ENCODE peak calls at places on chromosome X, in ten cellular contexts. F is CD4-positive, alpha-beta T cell; N is HFFc6; Q is stomach; L is fibroblast of mammary gland; A is endodermal cell; D is thyroid gland; X is GM12865; I is cardiac fibroblast; Z is H1. R is an unnamed sample.

GRCh38 chrX:8034058-8034457 is 106.8 kb upstream of the PNPLA4 start:
- DNase-seq in F (no peak), N (no peak), Q (no peak), L (no peak), A (peak; percentile 58), D (no peak), X (no peak), I (no peak), Z (no peak), R (no peak)

GRCh38 chrX:48791063-48791820 is 4.9 kb downstream of the GATA1 start:
- DNase-seq in F (no peak), N (no peak), Q (no peak), L (no peak), A (no peak), D (no peak), X (no peak), I (no peak), Z (no peak), R (no peak)

GRCh38 chrX:97685753-97686152 is 802.0 kb downstream of the RPA4 start:
- DNase-seq in F (no peak), N (peak; percentile 8), Q (no peak), L (peak; percentile 44), A (no peak), D (peak; percentile 3), X (peak; percentile 30), I (peak; percentile 55), Z (no peak), R (no peak)

GRCh38 chrX:47497274-47497673 is 14.3 kb upstream of the ZNF41 start:
- DNase-seq in F (no peak), N (peak; percentile 25), Q (no peak), L (peak; percentile 51), A (no peak), D (no peak), X (no peak), I (peak; percentile 57), Z (no peak), R (no peak)

GRCh38 chrX:77595848-77596247 is 148.7 kb downstream of the FGF16 start:
- DNase-seq in F (no peak), N (peak; percentile 4), Q (no peak), L (peak; percentile 26), A (no peak), D (no peak), X (no peak), I (no peak), Z (no peak), R (no peak)

GRCh38 chrX:39821011-39821708 is 276.6 kb downstream of the BCOR start:
- DNase-seq in F (no peak), N (no peak), Q (no peak), L (peak; percentile 33), A (peak; percentile 87), D (peak; percentile 55), X (peak; percentile 9), I (peak; percentile 35), Z (peak; percentile 56), R (no peak)

GRCh38 chrX:9829308-9830267 is 43.4 kb downstream of the SHROOM2 start:
- DNase-seq in F (no peak), N (no peak), Q (no peak), L (peak; percentile 56), A (no peak), D (no peak), X (peak; percentile 81), I (peak; percentile 16), Z (no peak), R (no peak)

GRCh38 chrX:66163849-66164401 is at the start of gene HEPH:
- DNase-seq in F (no peak), N (no peak), Q (no peak), L (peak; percentile 62), A (peak; percentile 67), D (no peak), X (peak; percentile 13), I (peak; percentile 64), Z (peak; percentile 41), R (no peak)

GRCh38 chrX:153357877-153358276 is 23.9 kb downstream of the ZNF275 start:
- DNase-seq in F (no peak), N (no peak), Q (no peak), L (no peak), A (no peak), D (no peak), X (no peak), I (no peak), Z (no peak), R (no peak)

GRCh38 chrX:19747672-19748610 is 139.5 kb downstream of the SH3KBP1 start:
- DNase-seq in F (peak; percentile 69), N (no peak), Q (no peak), L (no peak), A (no peak), D (no peak), X (peak; percentile 86), I (no peak), Z (no peak), R (no peak)

GRCh38 chrX:39815621-39816020 is 282.1 kb downstream of the BCOR start:
- DNase-seq in F (no peak), N (no peak), Q (no peak), L (no peak), A (peak; percentile 71), D (no peak), X (peak; percentile 57), I (peak; percentile 11), Z (no peak), R (no peak)

GRCh38 chrX:40573763-40574162 is 7.0 kb upstream of the ATP6AP2 start:
- DNase-seq in F (no peak), N (no peak), Q (no peak), L (peak; percentile 24), A (peak; percentile 81), D (no peak), X (peak; percentile 55), I (peak; percentile 24), Z (peak; percentile 46), R (no peak)

GRCh38 chrX:3743821-3744439 is 30.5 kb upstream of the PRKX start:
- DNase-seq in F (peak; percentile 28), N (no peak), Q (no peak), L (no peak), A (no peak), D (no peak), X (peak; percentile 1), I (no peak), Z (no peak), R (no peak)

GRCh38 chrX:116285506-116285905 is 115.0 kb downstream of the AGTR2 start:
- DNase-seq in F (no peak), N (no peak), Q (no peak), L (no peak), A (no peak), D (no peak), X (no peak), I (no peak), Z (no peak), R (no peak)

GRCh38 chrX:130575831-130576404 is 174.1 kb downstream of the RBMX2 start:
- DNase-seq in F (no peak), N (peak; percentile 20), Q (peak; percentile 38), L (peak; percentile 40), A (peak; percentile 67), D (peak; percentile 43), X (peak; percentile 54), I (peak; percentile 60), Z (peak; percentile 43), R (no peak)

DNA sequence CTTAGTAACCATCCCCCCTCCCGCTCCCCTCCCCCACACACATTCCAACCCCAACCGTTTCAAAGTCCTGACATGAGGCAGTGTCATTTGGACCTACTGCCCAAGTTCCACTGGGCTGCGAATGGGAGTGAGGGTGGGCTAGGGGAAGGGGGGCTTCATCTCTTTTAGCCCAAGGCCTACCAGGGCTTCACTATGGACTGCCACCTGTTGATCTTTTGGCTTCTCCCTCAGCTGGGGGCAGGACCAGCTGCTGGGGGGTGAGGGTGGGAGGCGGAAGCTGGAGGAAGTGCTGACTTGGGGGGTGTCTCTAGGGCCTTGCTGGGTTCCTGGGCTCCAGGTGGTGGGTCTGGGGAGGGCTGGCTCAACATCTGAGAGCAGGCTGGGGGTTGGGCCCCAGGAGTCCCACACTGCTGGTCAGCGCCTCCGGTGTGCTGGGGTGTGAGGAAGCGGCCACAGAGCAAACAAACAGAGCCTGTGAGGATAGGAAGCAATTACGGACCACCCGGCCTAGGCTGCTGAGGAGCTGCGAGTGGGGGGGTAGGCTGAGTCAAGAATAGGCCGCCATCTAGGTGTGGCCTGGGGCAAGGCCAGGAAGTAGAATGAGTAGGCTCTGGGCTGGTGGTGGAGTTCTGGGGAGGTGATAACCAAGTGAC is 85.6 kb downstream of the EFNB1 start:
- DNase-seq in F (no peak), N (no peak), Q (no peak), L (no peak), A (peak; percentile 75), D (no peak), X (no peak), I (no peak), Z (no peak), R (no peak)
- TF ChIP-seq CTCF in F (no peak), N (no peak), Q (no peak), L (no peak), A (peak; percentile 49), D (no peak), X (no peak), I (no peak), Z (no peak), R (no peak)

GRCh38 chrX:13411496-13412207 is 91.8 kb upstream of the ATXN3L start:
- DNase-seq in F (no peak), N (no peak), Q (no peak), L (no peak), A (peak; percentile 54), D (no peak), X (no peak), I (no peak), Z (no peak), R (no peak)

GRCh38 chrX:13415551-13415950 is 95.7 kb upstream of the ATXN3L start:
- DNase-seq in F (no peak), N (no peak), Q (no peak), L (no peak), A (no peak), D (no peak), X (no peak), I (no peak), Z (no peak), R (no peak)

GRCh38 chrX:13414006-13414647 is 94.3 kb upstream of the ATXN3L start:
- DNase-seq in F (no peak), N (no peak), Q (no peak), L (no peak), A (peak; percentile 48), D (no peak), X (no peak), I (no peak), Z (no peak), R (no peak)

GRCh38 chrX:13412208-13412600 is 92.4 kb upstream of the ATXN3L start:
- DNase-seq in F (no peak), N (no peak), Q (no peak), L (no peak), A (peak; percentile 53), D (no peak), X (no peak), I (no peak), Z (no peak), R (no peak)
- TF ChIP-seq CTCF in F (no peak), N (no peak), Q (no peak), L (no peak), A (no peak), D (no peak), X (no peak), I (no peak), Z (no peak), R (no peak)

GRCh38 chrX:21975827-21976226 is 35.3 kb downstream of the SMS start:
- DNase-seq in F (no peak), N (peak; percentile 74), Q (no peak), L (peak; percentile 76), A (no peak), D (no peak), X (no peak), I (peak; percentile 75), Z (no peak), R (peak; percentile 29)
- TF ChIP-seq CTCF in F (no peak), N (peak; percentile 71), Q (no peak), L (peak; percentile 23), A (peak; percentile 62), D (peak; percentile 38), X (no peak), I (peak; percentile 26), Z (no peak), R (peak; percentile 55)

GRCh38 chrX:110125435-110125834 is 122.5 kb downstream of the TMEM164 start:
- DNase-seq in F (no peak), N (no peak), Q (no peak), L (no peak), A (peak; percentile 67), D (no peak), X (no peak), I (peak; percentile 21), Z (peak; percentile 43), R (no peak)
- TF ChIP-seq CTCF in F (no peak), N (no peak), Q (no peak), L (peak; percentile 24), A (peak; percentile 79), D (no peak), X (no peak), I (peak; percentile 3), Z (peak; percentile 50), R (peak; percentile 22)

R was measured in AG09319.